ENCODE peak calls at places on chromosomes 16 and 17, in five cellular contexts. Z is coronary artery, B is Peyer's patch, U is left lung, E is psoas muscle. G is an unnamed sample.

GRCh38 chr17:17859909-17860760 is 23.3 kb upstream of the SREBF1 start:
- DNase-seq in Z (no peak), B (peak), U (peak), E (peak), G (peak)

GRCh38 chr17:80116276-80116922 is 15.0 kb downstream of the GAA start:
- DNase-seq in Z (no peak), B (no peak), U (no peak), E (no peak), G (no peak)

GRCh38 chr16:51538707-51539604 is 387.9 kb upstream of the SALL1 start:
- DNase-seq in Z (no peak), B (no peak), U (no peak), E (no peak), G (no peak)

GRCh38 chr17:5757306-5757907 is 173.1 kb upstream of the NLRP1 start:
- DNase-seq in Z (no peak), B (no peak), U (no peak), E (no peak), G (no peak)

GRCh38 chr16:78607465-78607864 is 508.0 kb downstream of the WWOX start:
- DNase-seq in Z (no peak), B (no peak), U (no peak), E (no peak), G (no peak)

GRCh38 chr17:7844292-7845154 is 10.3 kb upstream of the TMEM88 start:
- DNase-seq in Z (peak), B (peak), U (peak), E (peak), G (peak)

GRCh38 chr17:80793421-80793820 is 198.2 kb upstream of the CHMP6 start:
- DNase-seq in Z (peak), B (no peak), U (no peak), E (peak), G (no peak)

GRCh38 chr16:55678061-55678935 is 22.5 kb downstream of the SLC6A2 start:
- DNase-seq in Z (no peak), B (no peak), U (no peak), E (no peak), G (no peak)

GRCh38 chr16:83967838-83968482 is at the start of gene NECAB2:
- DNase-seq in Z (no peak), B (no peak), U (peak), E (peak), G (no peak)

GRCh38 chr17:59498421-59499307 is 66.7 kb upstream of the DHX40 start:
- DNase-seq in Z (no peak), B (no peak), U (no peak), E (no peak), G (no peak)

GRCh38 chr17:36837616-36838272 is 99.5 kb upstream of the LHX1 start:
- DNase-seq in Z (no peak), B (no peak), U (no peak), E (no peak), G (no peak)

GRCh38 chr16:56763305-56763916 is 33.5 kb downstream of the NUP93 start:
- DNase-seq in Z (no peak), B (no peak), U (no peak), E (no peak), G (no peak)

GRCh38 chr17:49214665-49215360 is 4.3 kb downstream of the ABI3 start:
- DNase-seq in Z (no peak), B (no peak), U (no peak), E (no peak), G (no peak)

GRCh38 chr17:49822829-49823228 is 25.0 kb downstream of the TAC4 start:
- DNase-seq in Z (no peak), B (no peak), U (no peak), E (peak), G (no peak)

GRCh38 chr17:36149296-36149820 is 27.1 kb downstream of the TBC1D3B start:
- DNase-seq in Z (no peak), B (no peak), U (no peak), E (peak), G (no peak)

GRCh38 chr17:32504166-32504990 is 17.6 kb downstream of the CDK5R1 start:
- DNase-seq in Z (no peak), B (no peak), U (no peak), E (no peak), G (no peak)

GRCh38 chr16:69176033-69176780 is 10.8 kb upstream of the SNTB2 start:
- DNase-seq in Z (no peak), B (no peak), U (no peak), E (no peak), G (no peak)

GRCh38 chr16:50266337-50267091 is at the start of gene ADCY7:
- DNase-seq in Z (no peak), B (peak), U (peak), E (peak), G (peak)

GRCh38 chr17:72651988-72652387 is 440.5 kb downstream of the SLC39A11 start:
- DNase-seq in Z (no peak), B (no peak), U (no peak), E (no peak), G (no peak)

GRCh38 chr17:67942810-67943209 is 53.5 kb downstream of the C17orf58 start:
- DNase-seq in Z (no peak), B (no peak), U (no peak), E (no peak), G (no peak)

GRCh38 chr17:40461036-40461721 is 17.9 kb downstream of the IGFBP4 start:
- DNase-seq in Z (no peak), B (no peak), U (no peak), E (no peak), G (no peak)

GRCh38 chr17:40464392-40464855 is 21.2 kb downstream of the IGFBP4 start:
- DNase-seq in Z (no peak), B (no peak), U (no peak), E (no peak), G (no peak)

GRCh38 chr17:40461774-40462342 is 18.6 kb downstream of the IGFBP4 start:
- DNase-seq in Z (no peak), B (no peak), U (no peak), E (no peak), G (no peak)

GRCh38 chr17:40462343-40463121 is 19.3 kb downstream of the IGFBP4 start:
- DNase-seq in Z (no peak), B (no peak), U (no peak), E (no peak), G (no peak)

DNA sequence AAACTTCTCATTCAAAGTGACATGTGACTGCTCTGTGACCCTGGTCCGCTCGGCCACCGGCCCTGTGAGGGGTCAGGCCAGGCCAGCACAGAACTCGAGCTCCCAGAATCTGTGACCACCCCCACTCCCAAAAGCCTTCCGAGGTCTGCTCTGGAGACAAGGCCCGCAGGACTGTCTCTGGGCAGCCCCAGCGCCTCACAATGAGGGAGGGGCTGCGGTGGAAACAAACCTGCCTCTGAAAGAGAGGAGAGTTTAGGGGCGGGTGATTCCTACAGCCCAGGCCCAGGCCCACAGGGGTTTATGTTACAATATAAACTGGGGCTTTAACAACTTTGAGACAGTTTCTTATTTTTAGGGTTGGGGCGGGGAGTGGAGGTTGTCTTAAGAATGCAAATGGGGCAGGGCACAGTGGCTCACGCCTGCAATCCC is 19.9 kb downstream of the IGFBP4 start:
- DNase-seq in Z (no peak), B (no peak), U (no peak), E (no peak), G (peak)
- H3K27ac ChIP-seq in Z (peak), B (peak), U (no peak), E (no peak), G (peak)

GRCh38 chr17:43873815-43874214 is 26.8 kb downstream of the CD300LG start:
- DNase-seq in Z (no peak), B (no peak), U (no peak), E (no peak), G (no peak)

GRCh38 chr17:43875476-43876147 is 28.6 kb downstream of the CD300LG start:
- DNase-seq in Z (no peak), B (no peak), U (no peak), E (no peak), G (no peak)

GRCh38 chr17:43871947-43872690 is 25.1 kb downstream of the CD300LG start:
- DNase-seq in Z (no peak), B (no peak), U (no peak), E (no peak), G (no peak)

GRCh38 chr17:43873091-43873490 is 26.1 kb downstream of the CD300LG start:
- DNase-seq in Z (no peak), B (no peak), U (no peak), E (no peak), G (no peak)

GRCh38 chr17:43874293-43874692 is 27.3 kb downstream of the CD300LG start:
- DNase-seq in Z (no peak), B (no peak), U (no peak), E (no peak), G (no peak)
- H3K4me3 ChIP-seq in Z (no peak), B (no peak), U (no peak), E (no peak), G (no peak)

GRCh38 chr16:81473561-81473960 is 29.0 kb downstream of the CMIP start:
- DNase-seq in Z (no peak), B (no peak), U (no peak), E (no peak), G (no peak)

GRCh38 chr16:81471882-81472281 is 27.3 kb downstream of the CMIP start:
- DNase-seq in Z (no peak), B (no peak), U (no peak), E (no peak), G (no peak)

GRCh38 chr16:81473066-81473488 is 28.5 kb downstream of the CMIP start:
- DNase-seq in Z (no peak), B (no peak), U (no peak), E (no peak), G (no peak)

GRCh38 chr16:81472391-81472790 is 27.8 kb downstream of the CMIP start:
- DNase-seq in Z (no peak), B (no peak), U (no peak), E (no peak), G (no peak)

GRCh38 chr16:81473969-81474959 is 29.7 kb downstream of the CMIP start:
- DNase-seq in Z (no peak), B (no peak), U (no peak), E (no peak), G (no peak)
- H3K27ac ChIP-seq in Z (peak), B (peak), U (peak), E (no peak), G (peak)

DNA sequence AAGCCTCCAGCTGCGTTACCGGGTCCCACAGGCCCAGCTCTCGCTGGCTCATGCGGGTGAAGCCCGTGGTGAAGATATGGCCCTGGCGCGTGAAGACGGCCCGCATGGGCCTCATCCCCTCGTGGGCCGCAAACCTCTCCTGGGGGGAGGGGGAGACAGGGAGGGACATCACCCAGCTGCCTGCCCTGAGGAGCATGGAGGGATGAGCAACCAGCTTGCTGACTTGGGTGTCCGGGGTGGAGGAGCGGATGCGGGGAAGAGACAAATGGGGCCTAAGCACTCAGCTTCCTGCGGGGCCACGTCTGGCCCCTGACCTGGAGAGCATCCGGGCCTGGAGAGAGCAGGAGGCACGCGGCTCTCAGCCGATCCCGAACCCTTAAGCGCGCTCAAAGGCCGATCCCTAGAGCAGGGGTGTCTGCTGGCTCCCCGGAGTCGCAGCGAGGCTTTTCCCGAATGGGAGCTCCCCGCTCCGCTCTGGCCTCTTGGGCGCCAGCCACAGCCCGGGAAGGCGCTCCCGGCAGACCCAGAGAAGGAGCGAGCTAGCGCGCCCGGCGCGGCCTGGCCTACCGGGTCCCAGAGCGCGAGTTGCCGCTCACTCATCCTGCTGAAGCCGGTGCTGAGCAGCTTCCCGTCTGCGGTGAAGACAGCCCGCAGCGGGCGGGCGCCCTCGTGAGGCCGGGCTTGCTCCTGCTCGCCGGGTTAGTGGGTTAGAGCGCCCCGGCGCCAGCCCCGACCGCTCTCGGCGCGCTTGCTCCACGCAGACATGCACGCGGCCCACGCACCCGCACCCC is 5.0 kb downstream of the CORO6 start:
- DNase-seq in Z (peak), B (peak), U (peak), E (peak), G (peak)
- H3K4me3 ChIP-seq in Z (peak), B (peak), U (peak), E (peak), G (peak)

GRCh38 chr16:23535901-23536300 is 21.2 kb downstream of the EARS2 start:
- DNase-seq in Z (no peak), B (no peak), U (no peak), E (no peak), G (no peak)

GRCh38 chr16:23532448-23532847 is 22.2 kb upstream of the GGA2 start:
- DNase-seq in Z (no peak), B (no peak), U (no peak), E (no peak), G (no peak)

GRCh38 chr16:23537390-23537789 is 19.8 kb downstream of the EARS2 start:
- DNase-seq in Z (no peak), B (no peak), U (no peak), E (no peak), G (no peak)

GRCh38 chr16:23538919-23539278 is 18.3 kb downstream of the EARS2 start:
- DNase-seq in Z (no peak), B (no peak), U (no peak), E (no peak), G (no peak)

DNA sequence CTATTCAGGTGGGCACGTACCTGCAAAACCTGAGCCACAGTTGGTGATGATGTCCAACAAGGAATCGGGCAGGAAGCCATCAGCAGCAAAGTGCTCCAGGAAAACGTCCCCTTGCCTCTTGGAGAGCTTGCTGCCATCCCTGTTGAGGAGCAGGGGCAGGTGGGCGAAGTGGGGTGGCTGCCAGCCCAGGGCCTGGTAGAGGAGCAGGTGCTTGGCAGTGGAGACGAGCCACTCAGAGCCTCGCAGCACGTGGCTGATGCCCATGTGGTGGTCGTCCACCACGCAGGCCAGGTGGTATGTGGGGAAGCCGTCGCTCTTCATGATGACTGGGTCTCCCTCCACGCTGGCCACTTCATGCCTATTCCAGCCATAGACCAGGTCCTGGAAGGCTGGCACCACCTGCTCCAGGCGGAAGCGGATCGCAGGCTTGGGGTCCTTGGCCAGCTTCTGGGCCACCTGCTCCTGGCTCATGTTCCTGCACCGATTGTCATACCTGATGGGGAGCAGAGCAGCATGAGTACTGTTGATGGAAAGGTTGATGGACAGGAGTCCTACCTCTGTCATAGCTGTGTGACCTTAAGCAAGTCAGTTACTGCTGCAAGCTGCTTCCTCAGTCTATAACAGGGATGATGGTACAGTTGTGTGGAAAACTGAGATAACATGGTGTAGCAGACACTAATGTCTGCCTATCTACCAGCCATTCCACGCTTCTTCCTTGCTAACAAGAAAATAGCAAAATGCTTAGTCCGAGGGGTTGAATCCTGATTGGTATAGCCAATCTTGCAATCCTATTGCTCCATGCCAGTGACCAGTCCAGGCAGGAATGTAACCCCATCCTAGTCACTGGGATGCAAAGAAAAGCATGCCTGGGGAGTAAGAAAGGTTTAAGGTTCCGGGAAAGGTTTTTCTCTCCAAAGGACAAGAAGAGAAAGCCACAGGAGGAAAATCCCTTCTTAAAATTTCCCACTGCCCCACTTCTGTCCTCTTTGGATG is 22.0 kb downstream of the EARS2 start:
- DNase-seq in Z (no peak), B (no peak), U (no peak), E (peak), G (no peak)
- H3K27ac ChIP-seq in Z (no peak), B (no peak), U (no peak), E (no peak), G (no peak)

G was measured in right lobe of liver.